ENCODE peak calls at places on chromosomes 12 and 14, in six cellular contexts. I is testis, Y is H1, V is A549, H is tibial nerve, M is transverse colon. D is an unnamed sample.

GRCh38 chr12:49912345-49912744 is 8.6 kb upstream of the FAIM2 start:
- DNase-seq in I (no peak), Y (no peak), V (no peak), H (no peak), M (no peak), D (no peak)

GRCh38 chr12:118034429-118035193 is 18.1 kb downstream of the RFC5 start:
- DNase-seq in I (peak; percentile 36), Y (no peak), V (no peak), H (no peak), M (peak; percentile 25), D (no peak)

GRCh38 chr14:104731249-104731924 is 7.4 kb downstream of the ADSS1 start:
- DNase-seq in I (no peak), Y (no peak), V (peak; percentile 48), H (no peak), M (no peak), D (no peak)

GRCh38 chr12:108498136-108498535 is 16.9 kb upstream of the FICD start:
- DNase-seq in I (no peak), Y (no peak), V (no peak), H (no peak), M (no peak), D (no peak)

GRCh38 chr14:29806124-29806517 is 121.5 kb downstream of the PRKD1 start:
- DNase-seq in I (no peak), Y (no peak), V (no peak), H (no peak), M (no peak), D (no peak)

GRCh38 chr14:63200767-63201166 is 3.5 kb upstream of the RHOJ start:
- DNase-seq in I (no peak), Y (no peak), V (no peak), H (no peak), M (no peak), D (no peak)

GRCh38 chr14:27528328-27528727 is 930.5 kb upstream of the NOVA1 start:
- DNase-seq in I (no peak), Y (no peak), V (peak; percentile 13), H (no peak), M (no peak), D (no peak)

GRCh38 chr12:74412607-74413230 is 124.9 kb upstream of the ATXN7L3B start:
- DNase-seq in I (no peak), Y (no peak), V (no peak), H (no peak), M (no peak), D (no peak)

GRCh38 chr12:75783093-75783877 is 248.3 kb downstream of the PHLDA1 start:
- DNase-seq in I (peak; percentile 15), Y (no peak), V (no peak), H (no peak), M (no peak), D (no peak)

GRCh38 chr12:119666226-119666808 is 1.6 kb upstream of the PRKAB1 start:
- DNase-seq in I (no peak), Y (no peak), V (no peak), H (no peak), M (no peak), D (no peak)

GRCh38 chr14:99821519-99822165 is 28.4 kb downstream of the EML1 start:
- DNase-seq in I (no peak), Y (no peak), V (no peak), H (no peak), M (no peak), D (no peak)

GRCh38 chr12:104243971-104244370 is 28.4 kb downstream of the TXNRD1 start:
- DNase-seq in I (no peak), Y (peak; percentile 16), V (no peak), H (no peak), M (no peak), D (no peak)

GRCh38 chr12:82608706-82609105 is 78.0 kb upstream of the TMTC2 start:
- DNase-seq in I (no peak), Y (no peak), V (no peak), H (no peak), M (no peak), D (no peak)

GRCh38 chr12:124508323-124509096 is 58.9 kb downstream of the NCOR2 start:
- DNase-seq in I (no peak), Y (no peak), V (no peak), H (peak; percentile 59), M (no peak), D (peak; percentile 65)
- TF ChIP-seq CTCF in I (no peak), Y (no peak), V (peak; percentile 36), H (no peak), M (no peak), D (no peak)

GRCh38 chr12:14948672-14949071 is 10.3 kb upstream of the ERP27 start:
- DNase-seq in I (peak; percentile 54), Y (no peak), V (no peak), H (no peak), M (peak; percentile 34), D (peak; percentile 25)
- TF ChIP-seq POLR2A in I (peak; percentile 48), Y (no peak), V (no peak), H (peak; percentile 30), M (no peak), D (peak; percentile 28)

GRCh38 chr12:121715862-121716435 is 3.4 kb downstream of the TMEM120B start:
- DNase-seq in I (no peak), Y (no peak), V (no peak), H (no peak), M (no peak), D (no peak)

GRCh38 chr12:121709478-121709890 is 3.1 kb upstream of the TMEM120B start:
- DNase-seq in I (no peak), Y (no peak), V (no peak), H (no peak), M (no peak), D (no peak)

GRCh38 chr12:121711925-121712461 is 559 bp upstream of the TMEM120B start:
- DNase-seq in I (peak; percentile 49), Y (no peak), V (peak; percentile 55), H (no peak), M (peak; percentile 32), D (peak; percentile 89)

GRCh38 chr12:121713257-121714155 is 954 bp downstream of the TMEM120B start:
- DNase-seq in I (peak; percentile 30), Y (no peak), V (no peak), H (peak; percentile 26), M (peak; percentile 20), D (peak; percentile 59)

DNA sequence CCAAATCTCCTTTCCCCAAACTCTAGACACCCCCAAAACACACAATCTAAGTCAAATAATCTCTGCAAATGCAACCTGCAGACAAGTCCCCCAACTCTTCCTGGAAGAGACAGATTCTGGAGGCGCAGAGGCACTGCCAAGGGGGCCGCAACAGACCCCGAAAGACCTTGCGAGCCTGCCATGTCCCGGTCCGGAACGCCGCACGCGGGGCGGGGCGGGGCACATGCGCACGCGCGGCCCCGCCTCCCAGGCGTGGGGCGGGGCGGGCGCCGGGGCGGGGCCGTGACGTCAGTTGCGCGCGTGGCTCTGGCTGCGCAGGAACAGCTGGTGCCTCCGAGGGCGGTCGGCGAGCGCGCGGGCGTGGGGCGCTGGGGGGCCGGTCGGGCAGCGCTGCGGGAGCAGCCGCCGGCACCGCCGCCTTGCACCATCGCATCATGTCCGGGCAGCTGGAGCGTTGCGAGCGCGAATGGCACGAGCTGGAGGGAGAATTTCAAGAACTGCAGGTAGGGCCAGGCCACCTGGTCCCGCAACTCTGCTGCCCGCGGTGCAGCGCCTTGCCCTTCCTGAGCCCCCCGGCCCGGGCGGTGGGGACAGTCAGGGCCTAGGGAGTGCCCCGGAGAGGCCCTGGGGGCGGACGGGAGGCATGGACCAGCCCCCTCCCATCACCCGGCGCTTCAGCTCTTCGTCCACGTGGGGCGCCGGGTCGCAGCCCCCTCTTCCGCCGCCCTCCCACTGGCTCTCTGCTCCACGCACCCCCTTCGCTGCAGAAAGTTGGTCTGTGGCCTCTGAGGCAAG is at the start of gene TMEM120B:
- DNase-seq in I (peak; percentile 89), Y (peak; percentile 88), V (peak; percentile 70), H (peak; percentile 74), M (peak; percentile 88), D (peak; percentile 73)
- H3K4me3 ChIP-seq in I (peak within 1 kb of the TSS; percentile 89), Y (peak within 1 kb of the TSS; percentile 88), V (peak within 1 kb of the TSS; percentile 69), H (peak within 1 kb of the TSS; percentile 77), M (peak within 1 kb of the TSS; percentile 86), D (peak within 1 kb of the TSS; percentile 87)

GRCh38 chr14:75294649-75295033 is 16.0 kb downstream of the FOS start:
- DNase-seq in I (no peak), Y (no peak), V (peak; percentile 47), H (no peak), M (no peak), D (no peak)
- TF ChIP-seq CTCF in I (no peak), Y (no peak), V (no peak), H (peak; percentile 41), M (no peak), D (no peak)

DNA sequence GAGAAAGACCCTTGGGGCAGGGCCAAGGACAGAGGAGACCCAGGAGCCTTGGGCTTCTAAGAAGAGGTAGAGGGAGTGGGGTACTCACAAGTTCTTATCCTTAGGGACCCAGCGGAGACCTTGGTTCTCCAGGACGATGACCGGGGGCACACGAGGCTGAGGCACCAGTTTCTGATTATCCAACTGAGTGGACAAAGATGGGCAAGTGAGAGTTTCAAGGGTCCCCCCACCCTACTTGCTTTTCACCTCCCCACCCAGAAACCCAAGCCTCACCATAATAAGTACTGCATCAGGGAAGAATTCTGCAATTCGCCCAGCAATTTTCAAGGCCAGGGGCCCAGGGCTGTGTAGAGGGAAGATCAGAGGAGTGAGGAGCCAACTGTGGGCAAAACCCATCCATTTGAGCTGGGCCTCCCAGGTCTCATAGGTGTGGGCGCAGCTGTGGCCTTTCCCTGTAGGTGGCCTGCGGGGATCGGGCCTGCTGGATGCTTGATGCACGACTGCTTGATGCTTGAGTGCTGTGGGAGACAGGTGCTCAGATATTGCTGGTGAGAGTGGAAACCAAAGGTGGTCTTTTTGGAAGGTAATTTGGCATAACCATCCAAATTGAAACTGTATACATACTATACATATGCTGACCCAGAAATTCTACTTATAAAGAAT is 2.0 kb downstream of the EMC9 start:
- DNase-seq in I (no peak), Y (no peak), V (peak; percentile 46), H (no peak), M (no peak), D (no peak)
- TF ChIP-seq POLR2A in I (no peak), Y (no peak), V (no peak), H (no peak), M (no peak), D (no peak)